ENCODE peak calls at places on chromosomes 5 and 9, in four cellular contexts. W, B, J and R are unnamed samples.

GRCh38 chr5:150497274-150497988 is 10.5 kb upstream of the NDST1 start:
- DNase-seq in J (no peak), W (peak; percentile 94), B (no peak), R (peak; percentile 55)

GRCh38 chr9:757246-757881 is 84.1 kb upstream of the DMRT1 start:
- DNase-seq in J (no peak), B (no peak), W (peak; percentile 75), R (no peak)

GRCh38 chr5:177098772-177099152 is 12.0 kb downstream of the FGFR4 start:
- DNase-seq in B (no peak), W (no peak), J (no peak), R (no peak)

GRCh38 chr5:39231705-39232525 is 12.6 kb upstream of the FYB1 start:
- DNase-seq in B (no peak), W (peak; percentile 53), J (no peak), R (no peak)

GRCh38 chr5:73591102-73591695 is 25.7 kb downstream of the UTP15 start:
- DNase-seq in B (peak; percentile 41), J (peak; percentile 68), W (peak; percentile 84), R (peak; percentile 48)

GRCh38 chr5:176529824-176530195 is 7.4 kb downstream of the RNF44 start:
- DNase-seq in W (no peak), B (no peak), J (no peak), R (no peak)

GRCh38 chr5:145981612-145982571 is 45.5 kb downstream of the SH3RF2 start:
- DNase-seq in W (peak; percentile 55), B (no peak), J (peak; percentile 55), R (peak; percentile 64)

GRCh38 chr9:2768330-2768729 is 51.0 kb downstream of the KCNV2 start:
- DNase-seq in J (no peak), B (no peak), W (no peak), R (no peak)

GRCh38 chr5:143435207-143435657 is 31.7 kb upstream of the NR3C1 start:
- DNase-seq in B (peak; percentile 22), W (no peak), J (no peak), R (peak; percentile 41)

GRCh38 chr5:95667678-95668077 is 15.1 kb downstream of the SPATA9 start:
- DNase-seq in W (no peak), B (no peak), J (no peak), R (no peak)

GRCh38 chr9:134605969-134606363 is 35.6 kb upstream of the COL5A1 start:
- DNase-seq in B (no peak), W (no peak), J (no peak), R (peak; percentile 14)

GRCh38 chr5:156120777-156121176 is 206.2 kb upstream of the SGCD start:
- DNase-seq in J (peak; percentile 84), W (no peak), B (no peak), R (no peak)

GRCh38 chr9:136127313-136127712 is 8.6 kb upstream of the TMEM250 start:
- DNase-seq in W (no peak), B (no peak), J (no peak), R (no peak)

GRCh38 chr9:134328841-134329575 is 2.8 kb downstream of the RXRA start:
- DNase-seq in J (no peak), W (no peak), B (peak; percentile 66), R (no peak)

GRCh38 chr5:144467795-144468194 is 297.1 kb downstream of the KCTD16 start:
- DNase-seq in B (no peak), W (peak; percentile 32), J (peak; percentile 73), R (no peak)

GRCh38 chr5:38069360-38069759 is 189.0 kb upstream of the EGFLAM start:
- DNase-seq in J (peak; percentile 97), B (no peak), W (peak; percentile 11), R (no peak)

GRCh38 chr5:14342306-14342705 is 199.2 kb downstream of the TRIO start:
- DNase-seq in W (no peak), B (no peak), J (no peak), R (no peak)

GRCh38 chr9:133608382-133608781 is 807 bp downstream of the FAM163B start:
- DNase-seq in W (no peak), J (no peak), B (no peak), R (no peak)

GRCh38 chr5:141597394-141597793 is 21.4 kb downstream of the DIAPH1 start:
- DNase-seq in J (no peak), B (no peak), W (no peak), R (no peak)

GRCh38 chr9:33619666-33620404 is 95.8 kb downstream of the ANKRD18B start:
- DNase-seq in W (peak; percentile 71), B (no peak), J (no peak), R (no peak)

GRCh38 chr9:110427497-110428104 is 89.9 kb upstream of the TXNDC8 start:
- DNase-seq in B (no peak), W (peak; percentile 58), J (no peak), R (no peak)

GRCh38 chr5:79613571-79613970 is 1.3 kb downstream of the TENT2 start:
- DNase-seq in W (no peak), J (no peak), B (no peak), R (no peak)

GRCh38 chr5:102867999-102868662 is 113.0 kb downstream of the PAM start:
- DNase-seq in W (peak; percentile 52), B (no peak), J (no peak), R (no peak)

GRCh38 chr9:83024501-83025125 is 38.3 kb downstream of the RASEF start:
- DNase-seq in J (no peak), B (no peak), W (no peak), R (no peak)

GRCh38 chr5:134053840-134054338 is 49.1 kb upstream of the VDAC1 start:
- DNase-seq in J (no peak), W (peak; percentile 76), B (no peak), R (no peak)

GRCh38 chr9:103430469-103430868 is 435.3 kb downstream of the CYLC2 start:
- DNase-seq in B (no peak), J (no peak), W (no peak), R (no peak)

GRCh38 chr9:96856363-96857286 is 2.3 kb upstream of the ZNF782 start:
- DNase-seq in W (peak; percentile 74), J (peak; percentile 37), B (peak; percentile 47), R (peak; percentile 68)

GRCh38 chr9:132006657-132007370 is 72.9 kb downstream of the MED27 start:
- DNase-seq in W (no peak), J (peak; percentile 75), B (no peak), R (no peak)

GRCh38 chr9:89361816-89362646 is 43.7 kb downstream of the SECISBP2 start:
- DNase-seq in B (no peak), W (no peak), J (no peak), R (no peak)

GRCh38 chr5:10719965-10720364 is 41.1 kb downstream of the DAP start:
- DNase-seq in W (peak; percentile 99), B (no peak), J (no peak), R (no peak)

GRCh38 chr9:92242115-92242778 is 51.2 kb downstream of the IARS1 start:
- DNase-seq in W (peak; percentile 20), J (no peak), B (no peak), R (no peak)

GRCh38 chr9:89633404-89633803 is 28.6 kb downstream of the GADD45G start:
- DNase-seq in B (no peak), W (no peak), J (no peak), R (no peak)

GRCh38 chr5:570886-571285 is 41.3 kb upstream of the CEP72 start:
- DNase-seq in B (no peak), J (no peak), W (no peak), R (no peak)

GRCh38 chr5:148290271-148291195 is 21.7 kb upstream of the SPINK7 start:
- DNase-seq in B (no peak), J (peak; percentile 1), W (peak; percentile 5), R (no peak)

GRCh38 chr5:55816342-55816741 is 34.8 kb upstream of the IL31RA start:
- DNase-seq in W (peak; percentile 94), B (no peak), J (no peak), R (no peak)

GRCh38 chr5:172078027-172078426 is 71.6 kb upstream of the FBXW11 start:
- DNase-seq in W (no peak), B (no peak), J (peak; percentile 21), R (no peak)

GRCh38 chr5:36744041-36744677 is 132.4 kb upstream of the NIPBL start:
- DNase-seq in J (no peak), W (peak; percentile 49), B (no peak), R (no peak)

GRCh38 chr5:142293486-142293885 is 31.3 kb downstream of the SPRY4 start:
- DNase-seq in B (no peak), W (peak; percentile 63), J (no peak), R (no peak)

GRCh38 chr9:85417674-85418073 is 324.1 kb downstream of the AGTPBP1 start:
- DNase-seq in W (no peak), B (no peak), J (no peak), R (no peak)